ENCODE peak calls at places on chromosomes 2 and 18, in eight cellular contexts. One of them, this sample, is unnamed.

GRCh38 chr2:240170354-240170735 is 29.9 kb upstream of the OTOS start:
- DNase-seq in posterior cingulate gyrus: no peak
- DNase-seq in RWPE1: no peak
- DNase-seq in AG20443: no peak
- DNase-seq in Right ventricle myocardium superior: no peak
- DNase-seq in GM12891: no peak
- DNase-seq in astrocyte of the hippocampus: peak; percentile 79
- DNase-seq in effector memory CD8-positive, alpha-beta T cell: no peak
- DNase-seq in this sample: no peak

GRCh38 chr2:231886071-231886681 is 40.0 kb downstream of the NPPC start:
- DNase-seq in posterior cingulate gyrus: no peak
- DNase-seq in RWPE1: no peak
- DNase-seq in AG20443: no peak
- DNase-seq in Right ventricle myocardium superior: no peak
- DNase-seq in GM12891: no peak
- DNase-seq in astrocyte of the hippocampus: no peak
- DNase-seq in effector memory CD8-positive, alpha-beta T cell: no peak
- DNase-seq in this sample: no peak

GRCh38 chr2:230794472-230794871 is 70.3 kb upstream of the ITM2C start:
- DNase-seq in posterior cingulate gyrus: no peak
- DNase-seq in RWPE1: no peak
- DNase-seq in AG20443: no peak
- DNase-seq in Right ventricle myocardium superior: no peak
- DNase-seq in GM12891: no peak
- DNase-seq in astrocyte of the hippocampus: peak; percentile 43
- DNase-seq in effector memory CD8-positive, alpha-beta T cell: no peak
- DNase-seq in this sample: no peak

GRCh38 chr2:166411473-166412230 is 35.9 kb upstream of the SCN9A start:
- DNase-seq in posterior cingulate gyrus: no peak
- DNase-seq in RWPE1: peak; percentile 2
- DNase-seq in AG20443: no peak
- DNase-seq in Right ventricle myocardium superior: no peak
- DNase-seq in GM12891: no peak
- DNase-seq in astrocyte of the hippocampus: peak; percentile 65
- DNase-seq in effector memory CD8-positive, alpha-beta T cell: no peak
- DNase-seq in this sample: no peak

GRCh38 chr2:99975386-99975785 is 167.0 kb downstream of the AFF3 start:
- DNase-seq in posterior cingulate gyrus: no peak
- DNase-seq in RWPE1: peak; percentile 60
- DNase-seq in AG20443: peak; percentile 55
- DNase-seq in Right ventricle myocardium superior: no peak
- DNase-seq in GM12891: no peak
- DNase-seq in astrocyte of the hippocampus: peak; percentile 39
- DNase-seq in effector memory CD8-positive, alpha-beta T cell: no peak
- DNase-seq in this sample: no peak

GRCh38 chr2:218095853-218096252 is 26.8 kb downstream of the RUFY4 start:
- DNase-seq in posterior cingulate gyrus: no peak
- DNase-seq in RWPE1: no peak
- DNase-seq in AG20443: no peak
- DNase-seq in Right ventricle myocardium superior: no peak
- DNase-seq in GM12891: no peak
- DNase-seq in astrocyte of the hippocampus: no peak
- DNase-seq in effector memory CD8-positive, alpha-beta T cell: no peak
- DNase-seq in this sample: no peak

GRCh38 chr2:78864205-78864604 is 161.3 kb upstream of the REG3G start:
- DNase-seq in posterior cingulate gyrus: no peak
- DNase-seq in RWPE1: no peak
- DNase-seq in AG20443: no peak
- DNase-seq in Right ventricle myocardium superior: no peak
- DNase-seq in GM12891: no peak
- DNase-seq in astrocyte of the hippocampus: no peak
- DNase-seq in effector memory CD8-positive, alpha-beta T cell: no peak
- DNase-seq in this sample: no peak

GRCh38 chr2:177692828-177693269 is 300.3 kb downstream of the AGPS start:
- DNase-seq in posterior cingulate gyrus: no peak
- DNase-seq in RWPE1: peak; percentile 74
- DNase-seq in AG20443: peak; percentile 64
- DNase-seq in Right ventricle myocardium superior: no peak
- DNase-seq in GM12891: no peak
- DNase-seq in astrocyte of the hippocampus: peak; percentile 45
- DNase-seq in effector memory CD8-positive, alpha-beta T cell: no peak
- DNase-seq in this sample: no peak

GRCh38 chr18:22286576-22286975 is 117.2 kb downstream of the GATA6 start:
- DNase-seq in posterior cingulate gyrus: no peak
- DNase-seq in RWPE1: peak; percentile 58
- DNase-seq in AG20443: no peak
- DNase-seq in Right ventricle myocardium superior: no peak
- DNase-seq in GM12891: no peak
- DNase-seq in astrocyte of the hippocampus: no peak
- DNase-seq in effector memory CD8-positive, alpha-beta T cell: no peak
- DNase-seq in this sample: no peak

GRCh38 chr18:75247601-75248421 is 37.2 kb downstream of the TSHZ1 start:
- DNase-seq in posterior cingulate gyrus: no peak
- DNase-seq in RWPE1: peak; percentile 31
- DNase-seq in AG20443: peak; percentile 39
- DNase-seq in Right ventricle myocardium superior: no peak
- DNase-seq in GM12891: no peak
- DNase-seq in astrocyte of the hippocampus: peak; percentile 70
- DNase-seq in effector memory CD8-positive, alpha-beta T cell: no peak
- DNase-seq in this sample: no peak

This sample was measured in GM12892.